ENCODE peak calls at places on chromosomes 7 and 10, in six cellular contexts. B is A549; K is CD8-positive, alpha-beta memory T cell; A is tibial artery; Y is SK-N-MC; M is sigmoid colon. D is an unnamed sample.

GRCh38 chr10:92305133-92306072 is 14.4 kb downstream of the MARCHF5 start:
- DNase-seq in B (no peak), K (no peak), A (no peak), Y (no peak), M (no peak), D (no peak)

GRCh38 chr10:89954787-89955566 is 253.6 kb downstream of the KIF20B start:
- DNase-seq in B (no peak), K (no peak), A (no peak), Y (no peak), M (no peak), D (no peak)

GRCh38 chr7:78159537-78159936 is 361.0 kb downstream of the PHTF2 start:
- DNase-seq in B (no peak), K (no peak), A (no peak), Y (no peak), M (no peak), D (no peak)

GRCh38 chr7:101170617-101171441 is 5.5 kb upstream of the VGF start:
- DNase-seq in B (no peak), K (no peak), A (no peak), Y (no peak), M (no peak), D (peak)

GRCh38 chr7:101733713-101734475 is 83.5 kb upstream of the CUX1 start:
- DNase-seq in B (no peak), K (no peak), A (peak), Y (no peak), M (no peak), D (no peak)

GRCh38 chr7:116356979-116357378 is 142.6 kb upstream of the CAV2 start:
- DNase-seq in B (no peak), K (no peak), A (no peak), Y (no peak), M (no peak), D (no peak)

GRCh38 chr7:138825049-138825721 is 27.2 kb upstream of the ATP6V0A4 start:
- DNase-seq in B (no peak), K (no peak), A (no peak), Y (no peak), M (no peak), D (no peak)

GRCh38 chr10:70132098-70133029 is at the start of gene AIFM2:
- DNase-seq in B (peak), K (peak), A (peak), Y (no peak), M (peak), D (no peak)

GRCh38 chr10:5683065-5683464 is 1.6 kb upstream of the TASOR2 start:
- DNase-seq in B (no peak), K (no peak), A (no peak), Y (no peak), M (no peak), D (no peak)

GRCh38 chr7:98354511-98355249 is 46.2 kb downstream of the BAIAP2L1 start:
- DNase-seq in B (peak), K (no peak), A (no peak), Y (no peak), M (no peak), D (no peak)

GRCh38 chr10:31929260-31929985 is 792 bp upstream of the ARHGAP12 start:
- DNase-seq in B (peak), K (peak), A (peak), Y (no peak), M (peak), D (peak)

GRCh38 chr10:60817135-60817805 is 39.0 kb downstream of the CDK1 start:
- DNase-seq in B (no peak), K (no peak), A (peak), Y (no peak), M (no peak), D (no peak)

GRCh38 chr7:122520961-122521555 is 177.9 kb downstream of the RNF133 start:
- DNase-seq in B (no peak), K (no peak), A (no peak), Y (no peak), M (no peak), D (no peak)

GRCh38 chr7:20350518-20350951 is 19.8 kb downstream of the ITGB8 start:
- DNase-seq in B (no peak), K (no peak), A (peak), Y (no peak), M (peak), D (no peak)

GRCh38 chr10:112919721-112920120 is 30.3 kb upstream of the TCF7L2 start:
- DNase-seq in B (peak), K (no peak), A (no peak), Y (no peak), M (no peak), D (no peak)

GRCh38 chr10:122263971-122264370 is 7.1 kb upstream of the BTBD16 start:
- DNase-seq in B (no peak), K (no peak), A (no peak), Y (no peak), M (peak), D (no peak)

GRCh38 chr10:78925275-78925674 is 143.5 kb upstream of the ZMIZ1 start:
- DNase-seq in B (no peak), K (no peak), A (no peak), Y (no peak), M (no peak), D (no peak)

GRCh38 chr10:11095374-11095785 is 77.7 kb downstream of the CELF2 start:
- DNase-seq in B (no peak), K (no peak), A (no peak), Y (no peak), M (no peak), D (peak)

GRCh38 chr10:129926066-129927055 is 37.7 kb downstream of the EBF3 start:
- DNase-seq in B (no peak), K (no peak), A (no peak), Y (no peak), M (no peak), D (no peak)

GRCh38 chr7:157032644-157033482 is 22.4 kb upstream of the MNX1 start:
- DNase-seq in B (no peak), K (no peak), A (no peak), Y (no peak), M (no peak), D (no peak)

GRCh38 chr7:128373588-128373987 is 12.1 kb upstream of the PRRT4 start:
- DNase-seq in B (no peak), K (no peak), A (no peak), Y (no peak), M (no peak), D (no peak)

GRCh38 chr7:150871601-150872000 is 19.3 kb downstream of the AOC1 start:
- DNase-seq in B (no peak), K (no peak), A (no peak), Y (no peak), M (no peak), D (no peak)

GRCh38 chr10:11046766-11047165 is 29.1 kb downstream of the CELF2 start:
- DNase-seq in B (no peak), K (no peak), A (no peak), Y (no peak), M (no peak), D (no peak)

GRCh38 chr7:39753823-39754325 is 130.5 kb downstream of the RALA start:
- DNase-seq in B (no peak), K (no peak), A (no peak), Y (no peak), M (no peak), D (no peak)

GRCh38 chr10:33107953-33108352 is 149.9 kb upstream of the ITGB1 start:
- DNase-seq in B (no peak), K (no peak), A (no peak), Y (no peak), M (no peak), D (no peak)

GRCh38 chr10:29583674-29584073 is 51.1 kb downstream of the SVIL start:
- DNase-seq in B (no peak), K (no peak), A (no peak), Y (no peak), M (no peak), D (no peak)

GRCh38 chr10:128662520-128662919 is 536.3 kb upstream of the MKI67 start:
- DNase-seq in B (no peak), K (no peak), A (no peak), Y (no peak), M (no peak), D (no peak)

DNA sequence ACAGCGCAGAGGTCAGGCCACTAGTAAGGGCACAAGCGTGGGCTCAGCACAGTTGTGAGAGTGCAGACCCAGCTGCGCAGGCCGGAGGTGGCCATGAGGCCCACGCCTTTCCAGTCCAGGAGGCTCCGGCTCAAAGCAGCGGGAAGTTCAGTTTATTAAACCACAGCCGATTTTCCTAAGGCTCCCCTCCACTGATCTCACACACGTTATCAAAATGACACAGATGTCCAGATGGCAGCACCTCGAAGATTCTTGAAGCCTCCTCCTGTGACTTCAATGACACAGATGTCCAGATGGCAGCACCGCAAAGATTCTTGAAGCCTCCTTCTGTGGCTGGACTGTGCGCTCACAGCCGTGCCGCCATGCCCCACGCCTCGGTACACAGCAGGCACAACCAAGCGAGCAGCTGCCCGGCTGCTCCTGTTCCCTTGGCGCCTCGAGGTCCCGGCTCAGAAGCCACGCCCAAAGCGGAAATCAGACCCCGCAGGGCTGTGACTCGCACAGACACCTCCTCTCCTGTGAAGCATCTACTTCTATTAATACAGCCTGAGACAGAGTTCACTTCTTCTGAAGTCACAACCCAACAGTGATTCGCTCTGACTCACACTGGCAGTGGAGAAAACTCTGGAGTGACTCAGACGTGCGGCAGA is 122.7 kb downstream of the MAD1L1 start:
- DNase-seq in B (peak), K (no peak), A (no peak), Y (no peak), M (no peak), D (no peak)
- H3K4me3 ChIP-seq in B (no peak), K (no peak), A (no peak), Y (no peak), M (no peak), D (no peak)

GRCh38 chr10:97228775-97229157 is 43.0 kb upstream of the SLIT1 start:
- DNase-seq in B (no peak), K (no peak), A (no peak), Y (no peak), M (no peak), D (no peak)

GRCh38 chr10:97226398-97226797 is 40.6 kb upstream of the SLIT1 start:
- DNase-seq in B (no peak), K (no peak), A (no peak), Y (no peak), M (no peak), D (no peak)

GRCh38 chr10:97228130-97228774 is 42.5 kb upstream of the SLIT1 start:
- DNase-seq in B (no peak), K (no peak), A (no peak), Y (no peak), M (no peak), D (no peak)

GRCh38 chr10:97230146-97230545 is 44.4 kb upstream of the SLIT1 start:
- DNase-seq in B (no peak), K (no peak), A (no peak), Y (no peak), M (no peak), D (peak)

DNA sequence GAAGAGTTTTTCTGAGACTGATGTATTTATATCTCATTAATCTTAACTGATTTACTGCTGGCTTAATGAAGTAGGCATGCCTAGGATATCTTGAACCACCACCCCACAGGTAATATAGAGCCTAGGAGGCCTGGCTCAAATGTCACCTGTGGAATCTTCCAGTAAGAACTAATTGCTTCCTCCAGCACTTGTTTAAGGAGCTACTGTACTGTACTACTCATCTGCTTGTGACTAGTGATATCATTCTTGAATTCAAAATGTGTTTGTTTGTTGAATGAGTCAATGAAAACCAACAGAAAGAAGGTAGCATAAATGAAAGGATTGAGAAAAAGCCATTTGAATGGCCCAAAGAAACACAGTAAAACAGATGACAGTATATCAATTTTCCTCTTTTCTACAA is 43.6 kb upstream of the SLIT1 start:
- DNase-seq in B (no peak), K (no peak), A (no peak), Y (no peak), M (no peak), D (no peak)
- H3K4me3 ChIP-seq in B (no peak), K (no peak), A (no peak), Y (no peak), M (no peak), D (no peak)

DNA sequence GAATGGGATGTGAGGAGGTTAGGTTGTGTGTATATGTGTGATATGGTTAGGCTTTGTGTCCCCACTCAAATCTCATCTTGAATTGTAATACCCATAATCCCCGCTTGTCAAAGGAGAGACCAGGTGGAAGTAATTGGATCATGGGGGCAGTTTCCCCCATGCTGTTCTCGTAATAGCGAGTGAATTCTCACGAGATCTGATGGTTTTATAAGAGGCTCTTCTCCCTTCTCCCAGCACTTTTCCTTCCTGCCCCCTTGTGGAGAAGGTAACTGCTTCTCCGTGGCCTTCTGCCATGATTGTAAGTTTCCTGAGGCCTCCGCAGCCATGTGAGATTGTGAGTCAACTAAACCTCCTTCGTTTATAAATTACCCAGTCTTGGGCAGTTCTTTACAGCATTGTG is 47.3 kb downstream of the NPVF start:
- DNase-seq in B (no peak), K (no peak), A (no peak), Y (no peak), M (no peak), D (no peak)
- H3K4me3 ChIP-seq in B (peak), K (peak), A (peak), Y (peak), M (peak), D (no peak)

GRCh38 chr10:119250641-119251314 is 43.4 kb downstream of the GRK5 start:
- DNase-seq in B (no peak), K (no peak), A (no peak), Y (no peak), M (no peak), D (no peak)
- H3K4me3 ChIP-seq in B (no peak), K (no peak), A (no peak), Y (peak), M (no peak), D (no peak)

D was measured in Jurkat, Clone E6-1.